ENCODE peak calls at places on chromosomes 13 and 19, in seven cellular contexts. E, C, X, R, S, N and K are unnamed samples.

GRCh38 chr19:15028490-15028889 is 20.8 kb upstream of the CASP14 start:
- DNase-seq in X (no peak), N (no peak), C (no peak), S (no peak), E (no peak), R (no peak), K (no peak)

GRCh38 chr13:49604570-49604969 is 19.2 kb upstream of the RCBTB1 start:
- DNase-seq in S (no peak), X (no peak), R (no peak), C (no peak), N (no peak), E (no peak), K (no peak)

GRCh38 chr13:40272776-40273139 is 393.7 kb downstream of the FOXO1 start:
- DNase-seq in R (peak; percentile 8), E (no peak), C (peak; percentile 71), S (peak; percentile 50), N (no peak), X (no peak), K (peak; percentile 69)

GRCh38 chr13:114260818-114261217 is 20.6 kb upstream of the UPF3A start:
- DNase-seq in E (no peak), C (no peak), S (no peak), R (no peak), N (no peak), X (no peak), K (no peak)

GRCh38 chr13:34587586-34587985 is 354.5 kb upstream of the NBEA start:
- DNase-seq in X (no peak), S (no peak), C (no peak), R (no peak), N (no peak), E (no peak), K (no peak)

GRCh38 chr13:113398963-113399754 is 35.2 kb upstream of the GRTP1 start:
- DNase-seq in X (no peak), C (no peak), S (no peak), E (no peak), R (no peak), N (no peak), K (no peak)

GRCh38 chr13:97125810-97126738 is 96.1 kb upstream of the MBNL2 start:
- DNase-seq in X (no peak), N (peak; percentile 52), E (no peak), C (peak; percentile 91), S (peak; percentile 49), R (peak; percentile 39), K (peak; percentile 89)

GRCh38 chr19:518292-519231 is 11.3 kb downstream of the TPGS1 start:
- DNase-seq in E (no peak), R (peak; percentile 63), C (no peak), X (no peak), N (no peak), S (peak; percentile 74), K (peak; percentile 43)

GRCh38 chr13:35210234-35210633 is 266.3 kb downstream of the MAB21L1 start:
- DNase-seq in X (no peak), N (no peak), C (peak; percentile 32), E (no peak), S (peak; percentile 32), R (no peak), K (peak; percentile 30)

GRCh38 chr13:34678154-34678553 is 263.9 kb upstream of the NBEA start:
- DNase-seq in N (no peak), X (no peak), C (peak; percentile 82), E (no peak), R (no peak), S (peak; percentile 76), K (peak; percentile 75)

GRCh38 chr19:4379383-4380253 is 20.7 kb downstream of the SH3GL1 start:
- DNase-seq in R (peak; percentile 59), S (peak; percentile 73), C (peak; percentile 98), N (no peak), X (no peak), E (no peak), K (peak; percentile 100)

GRCh38 chr19:17522988-17523872 is 11.8 kb downstream of the PGLS start:
- DNase-seq in C (no peak), S (no peak), N (no peak), R (no peak), E (peak; percentile 66), X (peak; percentile 97), K (no peak)

GRCh38 chr13:34030782-34031181 is 212.8 kb downstream of the RFC3 start:
- DNase-seq in R (no peak), X (no peak), E (no peak), N (no peak), C (peak; percentile 49), S (no peak), K (peak; percentile 25)

GRCh38 chr19:4124638-4125037 is 716 bp upstream of the MAP2K2 start:
- DNase-seq in E (no peak), N (no peak), C (no peak), S (no peak), R (no peak), X (no peak), K (no peak)

GRCh38 chr13:46168341-46168740 is 13.6 kb downstream of the LCP1 start:
- DNase-seq in S (peak; percentile 43), N (peak; percentile 67), R (no peak), X (peak; percentile 91), C (no peak), E (peak; percentile 65), K (peak; percentile 80)

GRCh38 chr19:47036233-47036651 is 12.2 kb downstream of the TMEM160 start:
- DNase-seq in X (peak; percentile 68), N (no peak), E (no peak), R (no peak), C (peak; percentile 37), S (no peak), K (peak; percentile 39)

GRCh38 chr19:28556371-28556770 is 656.6 kb downstream of the UQCRFS1 start:
- DNase-seq in X (no peak), R (no peak), S (no peak), C (no peak), N (no peak), E (no peak), K (no peak)

GRCh38 chr19:3479819-3480215 is 508 bp downstream of the SMIM24 start:
- DNase-seq in N (no peak), R (no peak), E (no peak), C (no peak), X (peak; percentile 40), S (no peak), K (peak; percentile 36)

GRCh38 chr13:108957369-108958012 is 328.1 kb downstream of the MYO16 start:
- DNase-seq in R (peak; percentile 85), E (no peak), C (peak; percentile 92), N (no peak), X (no peak), S (peak; percentile 82), K (peak; percentile 89)

GRCh38 chr19:17244618-17245534 is 843 bp downstream of the NR2F6 start:
- DNase-seq in E (no peak), X (no peak), R (no peak), C (no peak), N (peak; percentile 60), S (no peak), K (peak; percentile 40)

GRCh38 chr13:31725841-31726240 is 13.5 kb upstream of the RXFP2 start:
- DNase-seq in E (no peak), S (no peak), N (no peak), X (no peak), C (no peak), R (no peak), K (peak; percentile 11)

GRCh38 chr19:6060600-6061391 is 49.5 kb downstream of the RFX2 start:
- DNase-seq in R (peak; percentile 16), S (peak; percentile 23), X (no peak), C (peak; percentile 17), E (no peak), N (peak; percentile 59), K (no peak)

GRCh38 chr19:42052241-42052863 is 17.7 kb downstream of the GRIK5 start:
- DNase-seq in R (no peak), X (no peak), N (no peak), C (peak; percentile 14), S (no peak), E (no peak), K (peak; percentile 19)

GRCh38 chr19:5075603-5076002 is 106.7 kb downstream of the KDM4B start:
- DNase-seq in X (no peak), R (no peak), C (no peak), N (no peak), S (no peak), E (no peak), K (no peak)

GRCh38 chr19:18282788-18283141 is 1.3 kb upstream of the JUND start:
- DNase-seq in C (no peak), R (no peak), S (no peak), X (peak; percentile 24), E (no peak), N (no peak), K (no peak)

DNA sequence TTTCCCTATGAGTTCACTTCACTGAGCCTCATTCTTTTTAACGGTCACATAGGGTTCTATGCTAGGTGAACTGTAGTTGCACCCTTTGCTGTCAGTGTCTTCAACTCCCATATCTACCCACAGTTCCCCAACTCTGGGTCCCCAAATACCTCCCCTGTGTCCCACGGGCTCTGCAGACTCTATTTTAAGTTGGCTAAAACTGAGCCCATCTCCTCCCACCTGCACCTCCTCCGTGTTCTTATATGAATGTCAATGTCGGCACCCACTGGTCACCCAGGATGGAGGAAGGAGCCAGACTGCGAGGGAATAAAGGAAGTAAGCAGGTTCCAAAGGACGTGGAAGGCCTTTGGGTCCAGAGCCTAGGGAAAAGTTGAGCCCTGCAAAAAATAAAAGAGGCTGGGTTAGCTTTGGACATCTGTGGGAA is 804 bp upstream of the PIN1 start:
- DNase-seq in N (no peak), S (no peak), C (no peak), R (no peak), X (no peak), E (no peak), K (no peak)
- TF ChIP-seq CTCF in N (no peak), S (no peak), C (no peak), R (no peak), X (no peak), E (no peak), K (no peak)

GRCh38 chr19:7706188-7706530 is 4.2 kb upstream of the FCER2 start:
- DNase-seq in N (no peak), X (no peak), E (no peak), C (no peak), S (no peak), R (no peak), K (no peak)
- H3K4me3 ChIP-seq in N (no peak overlapping the region), X (no peak overlapping the region), E (no peak overlapping the region), C (no peak overlapping the region), S (no peak overlapping the region), R (no peak overlapping the region), K (no peak overlapping the region)

GRCh38 chr19:45254044-45254531 is 3.0 kb downstream of the MARK4 start:
- DNase-seq in E (no peak), C (no peak), R (no peak), S (no peak), X (no peak), N (no peak), K (no peak)
- TF ChIP-seq CTCF in E (no peak), C (peak; percentile 19), R (peak; percentile 28), S (peak; percentile 25), X (no peak), N (no peak), K (peak; percentile 30)

DNA sequence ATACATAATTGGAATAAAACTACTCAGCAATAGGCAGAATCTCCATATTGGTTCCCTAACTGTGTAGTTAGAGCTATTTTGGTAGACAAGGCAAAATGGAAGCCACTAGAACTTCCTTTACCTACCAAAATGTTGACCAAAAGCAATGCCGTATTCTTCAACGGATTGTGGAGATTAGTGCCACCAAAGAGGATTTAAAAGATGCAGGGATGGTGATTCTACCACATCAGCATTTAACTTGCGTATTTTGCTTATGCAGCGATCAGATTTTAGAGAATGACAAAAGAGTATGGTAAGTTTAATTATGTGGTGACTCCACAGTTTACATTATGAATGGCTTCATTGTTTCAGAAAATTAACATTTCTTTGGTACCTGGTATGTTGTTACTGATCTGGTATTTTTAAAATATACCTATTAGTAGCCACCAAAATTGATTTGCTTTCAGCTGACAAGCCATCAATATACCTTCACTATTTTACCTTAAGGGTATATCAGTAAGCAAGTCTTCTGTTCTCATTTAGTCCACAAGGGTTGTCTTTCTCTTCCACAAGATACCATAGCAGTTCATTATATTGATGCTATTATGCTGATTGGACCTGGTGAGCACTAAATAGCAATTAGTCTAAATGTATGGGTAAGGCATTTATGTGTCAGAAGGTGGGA is 1910.7 kb upstream of the PRR20A start:
- DNase-seq in X (no peak), C (no peak), R (no peak), S (no peak), E (no peak), N (no peak), K (no peak)
- H3K4me3 ChIP-seq in X (no peak overlapping the region), C (no peak overlapping the region), R (no peak overlapping the region), S (no peak overlapping the region), E (no peak overlapping the region), N (no peak overlapping the region), K (no peak overlapping the region)